ENCODE peak calls at places on chromosome 16, in ten cellular contexts. Z, W, F, R, J, I, X, G, C and U are unnamed samples.

GRCh38 chr16:54106078-54106477 is 180.5 kb downstream of the IRX3 start:
- DNase-seq in I (no peak), W (no peak), C (no peak), Z (no peak), J (no peak), G (no peak), F (no peak), X (no peak), R (no peak), U (no peak)

GRCh38 chr16:56667581-56668571 is at the start of gene MT1G:
- DNase-seq in C (peak), X (no peak), W (peak), I (no peak), F (peak), J (no peak), G (peak), R (no peak), Z (peak), U (peak)

GRCh38 chr16:48492131-48492530 is 106.9 kb upstream of the SIAH1 start:
- DNase-seq in I (peak), J (no peak), R (no peak), F (no peak), Z (peak), W (no peak), C (no peak), X (no peak), G (no peak), U (no peak)

GRCh38 chr16:84169765-84170310 is 17.0 kb downstream of the TAF1C start:
- DNase-seq in Z (no peak), F (no peak), W (no peak), C (no peak), X (no peak), R (no peak), G (no peak), I (no peak), J (no peak), U (no peak)

GRCh38 chr16:10003486-10003885 is 178.7 kb downstream of the GRIN2A start:
- DNase-seq in J (no peak), R (no peak), Z (no peak), F (no peak), G (no peak), I (peak), X (no peak), W (no peak), C (no peak), U (no peak)

GRCh38 chr16:21656795-21657768 is 4.7 kb upstream of the IGSF6 start:
- DNase-seq in X (no peak), R (peak), C (no peak), J (peak), Z (peak), I (peak), G (no peak), F (no peak), W (peak), U (no peak)

GRCh38 chr16:26594666-26595065 is 472.1 kb upstream of the C16orf82 start:
- DNase-seq in F (no peak), Z (no peak), W (no peak), X (no peak), G (no peak), C (no peak), J (no peak), R (no peak), I (no peak), U (no peak)

GRCh38 chr16:4987580-4988374 is 29.6 kb downstream of the SEC14L5 start:
- DNase-seq in X (no peak), Z (no peak), J (peak), W (no peak), R (no peak), I (no peak), F (no peak), G (no peak), C (no peak), U (no peak)

GRCh38 chr16:73878616-73879015 is 418.0 kb upstream of the PSMD7 start:
- DNase-seq in R (peak), Z (peak), C (no peak), X (no peak), F (no peak), I (peak), J (peak), W (peak), G (no peak), U (no peak)

GRCh38 chr16:88804173-88804551 is 573 bp downstream of the CDT1 start:
- DNase-seq in X (no peak), C (no peak), R (no peak), G (no peak), W (no peak), F (no peak), Z (no peak), I (no peak), J (no peak), U (no peak)

GRCh38 chr16:27639588-27640276 is 89.8 kb downstream of the KATNIP start:
- DNase-seq in W (peak), F (no peak), X (no peak), G (no peak), C (no peak), R (no peak), J (peak), Z (peak), I (peak), U (no peak)

GRCh38 chr16:68668266-68668665 is 23.2 kb downstream of the CDH3 start:
- DNase-seq in I (no peak), G (no peak), Z (no peak), J (no peak), R (peak), C (no peak), X (no peak), W (no peak), F (no peak), U (no peak)

GRCh38 chr16:74431516-74431915 is 10.2 kb upstream of the CLEC18B start:
- DNase-seq in I (no peak), C (no peak), R (no peak), J (no peak), Z (no peak), X (no peak), W (no peak), G (no peak), F (no peak), U (no peak)

GRCh38 chr16:48499822-48500440 is 110.0 kb downstream of the N4BP1 start:
- DNase-seq in J (no peak), R (peak), C (no peak), X (no peak), G (no peak), F (peak), Z (peak), W (no peak), I (peak), U (no peak)

GRCh38 chr16:1771864-1772361 is 570 bp upstream of the NME3 start:
- DNase-seq in J (no peak), G (no peak), R (no peak), Z (no peak), W (peak), F (no peak), I (no peak), X (no peak), C (no peak), U (no peak)

GRCh38 chr16:76653390-76654026 is 376.3 kb downstream of the CNTNAP4 start:
- DNase-seq in I (peak), J (peak), X (no peak), R (peak), F (no peak), C (no peak), W (peak), Z (peak), G (no peak), U (no peak)

GRCh38 chr16:19307587-19308241 is 22.2 kb downstream of the CLEC19A start:
- DNase-seq in J (no peak), C (no peak), G (no peak), Z (no peak), F (no peak), R (no peak), I (no peak), X (no peak), W (peak), U (no peak)

GRCh38 chr16:54097774-54098173 is 188.8 kb downstream of the IRX3 start:
- DNase-seq in R (no peak), X (no peak), I (no peak), F (no peak), G (no peak), J (no peak), Z (no peak), W (no peak), C (no peak), U (no peak)

GRCh38 chr16:27690604-27691003 is 140.7 kb downstream of the KATNIP start:
- DNase-seq in I (peak), Z (peak), G (no peak), J (no peak), W (no peak), C (no peak), F (peak), R (no peak), X (no peak), U (no peak)

GRCh38 chr16:55435387-55435786 is 43.6 kb upstream of the MMP2 start:
- DNase-seq in W (no peak), I (no peak), F (no peak), G (no peak), X (no peak), C (no peak), Z (no peak), J (no peak), R (no peak), U (no peak)

GRCh38 chr16:85286066-85286712 is 173.9 kb upstream of the CIBAR2 start:
- DNase-seq in I (peak), W (no peak), J (no peak), F (peak), G (peak), C (peak), X (peak), Z (peak), R (no peak), U (peak)

GRCh38 chr16:5205394-5206040 is 107.9 kb upstream of the EEF2KMT start:
- DNase-seq in J (no peak), X (no peak), R (no peak), I (no peak), G (no peak), W (no peak), C (no peak), F (no peak), Z (no peak), U (no peak)

GRCh38 chr16:22668318-22668717 is 145.6 kb upstream of the HS3ST2 start:
- DNase-seq in R (no peak), J (no peak), G (peak), Z (no peak), C (no peak), F (no peak), I (no peak), X (peak), W (no peak), U (peak)

GRCh38 chr16:81778861-81779539 is at the start of gene PLCG2:
- DNase-seq in R (no peak), G (peak), F (peak), X (no peak), Z (peak), I (peak), C (peak), W (peak), J (peak), U (no peak)

GRCh38 chr16:7614022-7614795 is 281.6 kb downstream of the RBFOX1 start:
- DNase-seq in X (no peak), G (no peak), J (no peak), R (no peak), I (no peak), C (no peak), W (no peak), Z (no peak), F (no peak), U (no peak)

GRCh38 chr16:77211880-77212735 is 12.9 kb downstream of the SYCE1L start:
- DNase-seq in J (peak), Z (peak), R (no peak), W (peak), I (no peak), C (peak), G (peak), F (peak), X (no peak), U (peak)

GRCh38 chr16:31083081-31083480 is 5.7 kb downstream of the PRSS53 start:
- DNase-seq in G (no peak), I (no peak), Z (no peak), F (no peak), W (no peak), C (no peak), X (no peak), R (no peak), J (no peak), U (no peak)

GRCh38 chr16:30867747-30868146 is 26.1 kb downstream of the BCL7C start:
- DNase-seq in G (no peak), Z (peak), I (peak), W (no peak), J (peak), F (no peak), X (no peak), C (no peak), R (no peak), U (no peak)

GRCh38 chr16:24915576-24915975 is 69.8 kb downstream of the SLC5A11 start:
- DNase-seq in R (no peak), Z (no peak), F (no peak), W (no peak), X (no peak), G (no peak), J (no peak), I (no peak), C (no peak), U (no peak)

GRCh38 chr16:57045694-57046381 is 46.5 kb upstream of the CPNE2 start:
- DNase-seq in X (no peak), J (peak), F (peak), R (no peak), Z (peak), I (peak), G (peak), W (peak), C (peak), U (no peak)

GRCh38 chr16:64409762-64410161 is 712.1 kb downstream of the CDH11 start:
- DNase-seq in Z (no peak), W (peak), F (no peak), J (no peak), G (no peak), I (peak), X (no peak), C (no peak), R (no peak), U (no peak)

GRCh38 chr16:87332150-87332549 is 15.0 kb upstream of the C16orf95 start:
- DNase-seq in R (no peak), F (no peak), I (peak), J (no peak), W (no peak), G (no peak), C (no peak), Z (no peak), X (no peak), U (no peak)

GRCh38 chr16:85390511-85391174 is 222.5 kb upstream of the GSE1 start:
- DNase-seq in C (peak), X (peak), G (peak), J (peak), W (no peak), R (peak), I (peak), Z (peak), F (peak), U (no peak)

GRCh38 chr16:48353565-48354163 is 31.5 kb downstream of the SIAH1 start:
- DNase-seq in X (no peak), W (peak), Z (peak), G (no peak), C (no peak), J (peak), R (peak), F (no peak), I (peak), U (peak)

GRCh38 chr16:15899538-15900100 is 11.2 kb upstream of the CEP20 start:
- DNase-seq in C (no peak), G (no peak), R (peak), Z (peak), I (peak), F (no peak), J (peak), W (no peak), X (no peak), U (no peak)

GRCh38 chr16:1458977-1459341 is 14.6 kb upstream of the CCDC154 start:
- DNase-seq in Z (no peak), W (no peak), C (peak), I (no peak), F (no peak), G (no peak), R (no peak), J (no peak), X (no peak), U (no peak)

GRCh38 chr16:21037736-21038135 is 112.9 kb downstream of the DNAH3 start:
- DNase-seq in G (no peak), Z (no peak), X (no peak), I (no peak), F (peak), J (no peak), C (no peak), R (no peak), W (no peak), U (no peak)

GRCh38 chr16:28090646-28091377 is 27.3 kb upstream of the GSG1L start:
- DNase-seq in G (no peak), J (no peak), I (peak), X (no peak), F (no peak), R (peak), Z (no peak), W (no peak), C (no peak), U (no peak)

GRCh38 chr16:67001159-67001486 is 12.7 kb downstream of the CES4A start:
- DNase-seq in R (no peak), F (no peak), W (no peak), G (no peak), Z (no peak), C (peak), J (no peak), X (no peak), I (no peak), U (no peak)
- H3K4me3 ChIP-seq in R (peak), F (no peak), W (peak), G (peak), Z (peak), C (peak), J (peak), X (peak), I (peak), U (peak)

DNA sequence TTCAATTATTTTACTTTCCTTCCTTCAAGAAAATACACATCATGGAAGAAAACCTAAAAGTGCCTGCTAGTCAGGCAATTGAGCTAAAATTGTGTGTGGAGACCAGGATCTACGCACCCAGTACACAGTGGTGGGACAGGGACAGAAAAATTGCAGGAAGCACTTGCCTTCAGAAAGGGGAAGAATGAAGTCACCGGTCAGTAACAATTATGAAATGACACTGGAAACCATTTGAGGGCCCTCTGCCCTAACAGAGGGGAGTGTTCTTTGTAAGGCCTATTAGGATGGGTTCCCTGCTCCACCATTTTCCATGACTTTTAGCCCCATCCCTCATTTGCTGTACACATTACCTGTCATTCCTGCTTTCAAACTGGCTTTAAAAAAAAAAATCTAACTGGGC is 4.5 kb upstream of the PHAF1 start:
- DNase-seq in R (no peak), Z (no peak), F (no peak), W (no peak), C (no peak), X (no peak), G (no peak), I (no peak), J (no peak), U (no peak)
- H3K4me3 ChIP-seq in R (no peak), Z (no peak), F (no peak), W (no peak), C (no peak), X (no peak), G (no peak), I (no peak), J (no peak), U (no peak)

DNA sequence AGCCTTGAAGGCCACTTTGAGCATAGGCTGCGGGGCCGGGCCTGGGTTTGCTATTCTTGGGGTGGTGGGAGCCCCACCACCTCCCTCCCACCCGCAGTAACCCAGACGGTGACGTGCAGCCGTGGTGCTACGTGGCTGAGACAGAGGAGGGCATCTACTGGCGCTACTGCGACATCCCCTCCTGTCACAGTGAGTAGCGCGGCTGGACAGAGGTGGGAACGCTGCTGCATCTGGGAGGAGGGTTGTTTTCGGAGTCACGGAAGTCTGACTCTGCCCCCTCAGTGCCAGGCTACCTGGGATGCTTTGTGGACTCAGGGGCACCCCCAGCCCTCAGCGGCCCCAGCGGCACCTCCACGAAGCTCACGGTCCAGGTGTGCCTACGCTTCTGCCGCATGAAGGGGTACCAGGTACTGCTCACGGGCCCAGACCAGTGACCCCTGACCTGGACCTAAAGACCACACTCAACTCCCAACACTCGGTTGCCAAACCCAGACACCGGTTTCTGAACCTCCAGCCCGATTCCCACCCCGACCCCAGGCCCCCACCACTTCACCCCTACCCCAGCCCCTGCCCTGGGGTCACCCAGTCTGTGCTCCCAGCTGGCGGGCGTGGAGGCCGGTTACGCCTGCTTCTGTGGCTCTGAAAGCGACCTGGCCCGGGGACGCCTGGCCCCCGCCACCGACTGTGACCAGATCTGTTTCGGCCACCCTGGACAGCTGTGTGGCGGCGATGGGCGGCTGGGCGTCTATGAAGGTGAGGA is 2.1 kb downstream of the KREMEN2 start:
- DNase-seq in Z (no peak), G (no peak), F (no peak), C (no peak), J (no peak), R (no peak), W (no peak), I (no peak), X (no peak), U (no peak)
- H3K4me3 ChIP-seq in Z (no peak), G (peak), F (no peak), C (peak), J (no peak), R (no peak), W (no peak), I (no peak), X (peak), U (peak)

GRCh38 chr16:23807028-23807427 is 28.8 kb upstream of the PRKCB start:
- DNase-seq in I (no peak), R (no peak), J (no peak), G (no peak), W (no peak), Z (no peak), C (no peak), F (peak), X (no peak), U (peak)

GRCh38 chr16:23801387-23801786 is 34.4 kb upstream of the PRKCB start:
- DNase-seq in J (peak), I (peak), W (peak), R (no peak), X (no peak), F (peak), Z (peak), G (no peak), C (peak), U (no peak)

GRCh38 chr16:23803591-23804123 is 32.1 kb upstream of the PRKCB start:
- DNase-seq in X (no peak), F (no peak), W (peak), Z (peak), C (peak), I (peak), R (no peak), G (no peak), J (peak), U (no peak)
- H3K4me3 ChIP-seq in X (no peak), F (no peak), W (no peak), Z (no peak), C (no peak), I (no peak), R (no peak), G (no peak), J (no peak), U (peak)

DNA sequence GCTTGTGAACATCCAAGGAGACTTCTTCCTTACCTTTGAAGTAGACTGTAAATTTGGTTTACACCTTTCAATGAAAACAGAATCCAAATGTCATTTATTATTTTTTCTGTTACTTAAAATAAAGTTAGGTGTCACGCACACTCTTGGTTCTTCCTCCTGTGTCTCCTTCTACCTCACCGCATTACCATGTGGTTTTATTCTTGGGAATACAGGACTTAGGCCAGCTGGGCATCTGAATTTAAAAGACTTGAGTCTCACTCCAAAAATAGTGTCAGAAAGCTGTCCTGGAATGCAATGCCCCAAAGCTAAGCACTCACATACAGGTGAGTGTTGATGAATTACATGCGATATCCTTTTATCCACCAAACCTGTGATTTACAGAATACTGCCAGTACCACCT is 66.4 kb downstream of the MAF start:
- DNase-seq in R (no peak), Z (no peak), C (no peak), X (no peak), J (no peak), F (no peak), G (no peak), W (no peak), I (no peak), U (no peak)
- H3K4me3 ChIP-seq in R (no peak), Z (no peak), C (no peak), X (no peak), J (no peak), F (no peak), G (no peak), W (no peak), I (no peak), U (no peak)

DNA sequence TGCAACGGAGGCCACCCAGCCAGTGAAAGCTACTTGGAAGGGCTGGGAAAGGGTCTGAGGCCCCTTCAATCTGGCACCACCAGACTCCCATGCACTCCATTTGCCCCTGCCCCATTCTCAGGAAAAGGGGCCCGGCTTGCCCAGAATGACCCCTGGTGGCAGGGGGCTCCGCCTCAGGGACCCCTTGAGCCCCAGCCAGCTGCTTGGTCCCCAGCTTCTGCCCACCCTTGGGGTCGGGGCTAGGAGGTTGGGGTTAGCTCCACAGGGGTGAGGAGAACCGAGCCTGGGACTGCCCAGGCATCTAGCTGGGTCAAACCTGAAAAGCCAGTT is 1.3 kb downstream of the RHBDF1 start:
- DNase-seq in Z (no peak), R (no peak), C (no peak), J (no peak), F (no peak), G (no peak), W (no peak), X (no peak), I (no peak), U (no peak)
- H3K4me3 ChIP-seq in Z (peak), R (peak), C (peak), J (peak), F (no peak), G (peak), W (peak), X (peak), I (peak), U (peak)